ENCODE peak calls at places on chromosomes 6 and 20, in five cellular contexts. N is HCT116, A is K562, Y is HepG2, U is SK-N-SH. T is an unnamed sample.

GRCh38 chr6:81304486-81304885 is 448.0 kb downstream of the TENT5A start:
- DNase-seq in N (no peak), A (no peak), Y (no peak), U (no peak), T (no peak)

GRCh38 chr20:44579313-44580090 is 2.9 kb upstream of the PKIG start:
- DNase-seq in N (no peak), A (no peak), Y (no peak), U (no peak), T (no peak)

GRCh38 chr6:152378154-152378553 is 259.0 kb downstream of the SYNE1 start:
- DNase-seq in N (no peak), A (no peak), Y (peak), U (no peak), T (no peak)

GRCh38 chr20:47256665-47257236 is 99.7 kb downstream of the ZMYND8 start:
- DNase-seq in N (no peak), A (no peak), Y (no peak), U (no peak), T (no peak)

GRCh38 chr6:33373950-33374349 is 17.7 kb upstream of the KIFC1 start:
- DNase-seq in N (no peak), A (no peak), Y (no peak), U (no peak), T (no peak)

GRCh38 chr6:71459162-71459561 is 170.6 kb downstream of the OGFRL1 start:
- DNase-seq in N (no peak), A (no peak), Y (no peak), U (no peak), T (no peak)

GRCh38 chr6:166618866-166619761 is 7.9 kb downstream of the RPS6KA2 start:
- DNase-seq in N (no peak), A (no peak), Y (no peak), U (no peak), T (no peak)

GRCh38 chr6:8983202-8983688 is 547.9 kb upstream of the SLC35B3 start:
- DNase-seq in N (peak), A (peak), Y (peak), U (peak), T (peak)

GRCh38 chr6:105300090-105300489 is 102.8 kb downstream of the PREP start:
- DNase-seq in N (no peak), A (no peak), Y (no peak), U (no peak), T (no peak)

GRCh38 chr20:25006431-25007167 is 14.0 kb upstream of the APMAP start:
- DNase-seq in N (no peak), A (no peak), Y (no peak), U (no peak), T (no peak)

GRCh38 chr6:52622810-52623209 is 46.0 kb upstream of the TRAM2 start:
- DNase-seq in N (no peak), A (no peak), Y (no peak), U (no peak), T (no peak)

GRCh38 chr20:10217517-10218410 is 866 bp upstream of the SNAP25 start:
- DNase-seq in N (no peak), A (no peak), Y (no peak), U (peak), T (peak)

GRCh38 chr20:1987826-1988225 is 6.0 kb downstream of the PDYN start:
- DNase-seq in N (no peak), A (no peak), Y (no peak), U (no peak), T (no peak)

GRCh38 chr6:37972994-37973757 is 153.6 kb downstream of the ZFAND3 start:
- DNase-seq in N (no peak), A (no peak), Y (no peak), U (no peak), T (no peak)

GRCh38 chr6:46407246-46407645 is 84.0 kb downstream of the RCAN2 start:
- DNase-seq in N (no peak), A (no peak), Y (no peak), U (no peak), T (no peak)

GRCh38 chr6:137749595-137750215 is 117.4 kb upstream of the TNFAIP3 start:
- DNase-seq in N (no peak), A (no peak), Y (no peak), U (no peak), T (no peak)

GRCh38 chr6:2008383-2008976 is 236.9 kb downstream of the GMDS start:
- DNase-seq in N (no peak), A (no peak), Y (no peak), U (no peak), T (no peak)

GRCh38 chr6:82419859-82420258 is 56.2 kb downstream of the TPBG start:
- DNase-seq in N (no peak), A (no peak), Y (no peak), U (no peak), T (no peak)

GRCh38 chr6:53309059-53309896 is 39.5 kb downstream of the ELOVL5 start:
- DNase-seq in N (no peak), A (peak), Y (peak), U (peak), T (no peak)

GRCh38 chr6:26311012-26311384 is 54.0 kb upstream of the BTN3A2 start:
- DNase-seq in N (no peak), A (no peak), Y (peak), U (no peak), T (no peak)

GRCh38 chr6:113732384-113732966 is 124.7 kb upstream of the MARCKS start:
- DNase-seq in N (no peak), A (no peak), Y (peak), U (peak), T (no peak)

GRCh38 chr6:30885999-30886896 is 1.9 kb downstream of the DDR1 start:
- DNase-seq in N (peak), A (peak), Y (peak), U (peak), T (peak)

GRCh38 chr20:23492292-23492691 is 1.4 kb downstream of the CST8 start:
- DNase-seq in N (no peak), A (no peak), Y (no peak), U (no peak), T (no peak)

GRCh38 chr6:131868836-131869235 is 61.0 kb downstream of the ENPP1 start:
- DNase-seq in N (no peak), A (no peak), Y (no peak), U (no peak), T (no peak)

DNA sequence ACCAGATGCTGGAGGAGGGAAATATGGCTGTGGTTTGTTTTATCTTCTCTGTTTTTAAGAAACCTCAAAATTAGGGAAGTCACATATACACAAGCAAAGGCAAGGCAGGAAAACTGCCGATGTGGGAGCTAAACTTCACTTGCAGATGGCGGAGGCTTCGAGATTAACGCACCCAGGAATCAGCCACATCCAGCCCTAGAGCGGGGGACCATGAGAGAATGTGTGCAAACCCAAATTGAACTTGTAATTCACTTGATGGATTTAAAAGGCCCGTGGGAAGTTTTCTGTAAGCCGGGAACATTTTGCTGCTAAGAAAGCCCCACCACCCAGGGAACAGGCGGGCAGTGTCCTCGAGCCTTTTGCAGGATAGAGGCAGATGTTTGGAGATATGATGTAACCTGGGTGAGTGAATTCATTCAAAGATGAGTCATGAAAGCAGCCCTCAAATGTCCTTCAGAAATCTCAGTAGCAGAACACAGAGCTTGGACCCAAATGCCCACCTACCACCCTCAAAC is 39.9 kb downstream of the PREX1 start:
- DNase-seq in N (no peak), A (peak), Y (peak), U (no peak), T (no peak)
- H3K4me3 ChIP-seq in N (no peak), A (no peak), Y (no peak), U (no peak), T (no peak)

GRCh38 chr6:14876778-14877613 is 368.9 kb upstream of the JARID2 start:
- DNase-seq in N (no peak), A (no peak), Y (no peak), U (no peak), T (no peak)
- TF ChIP-seq SIN3A in N (no peak), A (no peak), Y (no peak), U (no peak), T (no peak)

GRCh38 chr6:35497571-35498406 is 910 bp upstream of the TEAD3 start:
- DNase-seq in N (no peak), A (peak), Y (peak), U (peak), T (peak)
- TF ChIP-seq MAX in N (peak), A (peak), Y (peak), U (peak), T (peak)

GRCh38 chr20:62409086-62409853 is 2.2 kb upstream of the CABLES2 start:
- DNase-seq in N (no peak), A (no peak), Y (no peak), U (no peak), T (no peak)

GRCh38 chr20:62406635-62407176 is 379 bp downstream of the CABLES2 start:
- DNase-seq in N (no peak), A (peak), Y (peak), U (no peak), T (no peak)

GRCh38 chr20:62408640-62409039 is 1.6 kb upstream of the CABLES2 start:
- DNase-seq in N (no peak), A (no peak), Y (no peak), U (no peak), T (no peak)

GRCh38 chr20:62407221-62407992 is at the start of gene CABLES2:
- DNase-seq in N (peak), A (peak), Y (peak), U (peak), T (peak)

DNA sequence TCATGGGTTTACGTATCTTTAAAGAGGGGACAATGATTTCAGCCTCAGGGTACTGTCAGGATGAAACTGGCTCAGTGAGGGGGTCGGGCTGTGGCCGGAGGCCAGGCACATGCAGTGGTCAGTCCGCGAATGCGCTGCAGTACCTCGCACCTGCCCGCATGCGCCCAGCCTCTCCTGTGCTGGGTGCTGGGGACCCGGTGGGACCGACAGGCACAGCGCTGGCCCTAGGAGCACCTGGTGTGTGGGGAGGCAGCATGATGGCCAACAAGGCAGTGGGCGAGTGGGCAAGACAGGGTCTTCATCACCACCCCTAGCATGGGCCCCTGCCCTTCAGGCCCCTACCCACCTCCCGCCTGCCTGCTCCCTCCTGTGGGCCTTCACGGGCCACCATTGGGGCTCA is 970 bp upstream of the CABLES2 start:
- DNase-seq in N (no peak), A (no peak), Y (no peak), U (no peak), T (no peak)
- H3K4me3 ChIP-seq in N (peak), A (peak), Y (no peak), U (no peak), T (no peak)

GRCh38 chr6:40393641-40394040 is 193.5 kb downstream of the LRFN2 start:
- DNase-seq in N (no peak), A (no peak), Y (no peak), U (no peak), T (no peak)

GRCh38 chr6:40395698-40396076 is 191.5 kb downstream of the LRFN2 start:
- DNase-seq in N (no peak), A (no peak), Y (no peak), U (no peak), T (no peak)

GRCh38 chr6:40391851-40392595 is 195.1 kb downstream of the LRFN2 start:
- DNase-seq in N (no peak), A (no peak), Y (no peak), U (no peak), T (no peak)

GRCh38 chr6:40395066-40395697 is 192.0 kb downstream of the LRFN2 start:
- DNase-seq in N (no peak), A (no peak), Y (no peak), U (no peak), T (no peak)

GRCh38 chr6:40394381-40394780 is 192.8 kb downstream of the LRFN2 start:
- DNase-seq in N (no peak), A (no peak), Y (no peak), U (no peak), T (no peak)
- TF ChIP-seq SIN3A in N (no peak), A (no peak), Y (no peak), U (no peak), T (no peak)

GRCh38 chr6:146851837-146852236 is 253.1 kb downstream of the ADGB start:
- DNase-seq in N (no peak), A (no peak), Y (no peak), U (no peak), T (no peak)
- TF ChIP-seq MAX in N (no peak), A (no peak), Y (no peak), U (no peak), T (no peak)

GRCh38 chr20:58585753-58586540 is 65.1 kb upstream of the STX16 start:
- DNase-seq in N (no peak), A (no peak), Y (no peak), U (peak), T (no peak)
- H3K4me3 ChIP-seq in N (no peak), A (no peak), Y (no peak), U (no peak), T (no peak)

GRCh38 chr6:157756708-157757429 is 66.2 kb upstream of the SNX9 start:
- DNase-seq in N (peak), A (peak), Y (peak), U (peak), T (peak)
- TF ChIP-seq SIN3A in N (no peak), A (no peak), Y (no peak), U (no peak), T (no peak)

DNA sequence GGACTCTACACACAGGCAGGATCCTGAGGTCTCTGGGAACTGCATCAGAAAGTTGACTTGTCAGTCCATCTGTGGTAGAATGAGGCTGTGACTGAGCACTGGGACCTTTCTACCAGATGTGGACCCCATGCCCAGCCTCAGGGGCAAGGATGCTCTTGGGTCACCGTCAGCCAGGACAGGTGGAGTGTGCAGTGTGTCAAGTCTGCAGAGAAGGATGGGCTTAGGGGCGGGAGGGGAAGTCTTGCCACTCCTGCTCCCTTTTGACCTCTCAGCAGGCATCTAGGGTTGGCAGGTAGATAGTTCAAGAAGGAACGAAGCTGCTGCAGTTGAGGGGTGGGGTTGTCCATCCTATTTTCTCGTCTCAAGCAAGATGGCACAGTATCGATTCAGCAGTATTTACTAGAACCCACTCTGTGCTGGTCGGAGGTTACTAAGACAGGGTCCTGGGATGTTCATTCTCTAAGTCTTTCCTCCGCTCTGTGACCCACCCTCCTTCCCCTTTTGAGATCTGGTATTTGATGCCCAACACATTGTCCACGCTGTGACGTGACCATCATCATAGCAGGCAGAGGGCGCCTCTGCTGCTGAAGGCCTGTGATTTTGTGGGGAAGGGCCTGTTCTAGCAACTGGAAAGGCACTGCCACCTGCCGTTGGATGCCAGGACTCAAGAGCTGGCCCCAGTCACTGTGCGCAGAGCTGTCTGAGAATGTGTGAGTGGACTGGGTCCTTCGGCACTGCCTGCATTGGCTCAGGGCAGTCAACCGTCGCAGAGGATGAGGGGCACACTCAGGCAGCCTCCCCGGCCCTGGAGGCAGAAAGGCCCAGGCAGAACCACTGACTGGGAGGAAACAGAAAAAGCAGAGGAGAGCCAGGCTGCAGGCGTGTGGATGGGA is 23.2 kb downstream of the RBCK1 start:
- DNase-seq in N (peak), A (peak), Y (peak), U (peak), T (no peak)
- TF ChIP-seq MAX in N (no peak), A (no peak), Y (peak), U (no peak), T (no peak)

DNA sequence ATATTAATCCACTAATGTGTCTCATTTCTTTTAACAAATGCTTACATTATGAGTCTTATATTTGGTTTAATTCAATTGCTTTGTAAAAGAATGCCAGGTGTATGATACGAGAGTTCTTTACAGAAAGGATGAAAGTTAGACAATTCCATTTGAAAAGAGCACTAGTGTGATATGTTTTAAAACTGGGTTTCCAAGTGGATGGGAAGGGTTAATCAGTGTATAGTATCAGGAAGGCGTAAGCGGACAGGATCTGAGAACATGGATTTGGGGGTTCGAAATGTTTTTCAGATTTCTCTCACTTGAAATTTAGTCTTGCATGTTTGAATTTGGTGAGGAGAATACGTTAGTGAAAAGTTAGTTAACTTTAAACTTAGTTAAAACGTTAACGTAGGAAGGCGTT is 2.6 kb downstream of the FOXO3 start:
- DNase-seq in N (no peak), A (no peak), Y (no peak), U (no peak), T (no peak)
- H3K4me3 ChIP-seq in N (peak), A (no peak), Y (peak), U (peak), T (peak)